ENCODE peak calls at places on chromosomes 4 and X, in five cellular contexts. S, G, Y, T and W are unnamed samples. For H3K36me3, the result is how much of the 10 kb centered on the place peaks cover.

GRCh38 chr4:7218686-7219085 is 26.3 kb downstream of the SORCS2 start:
- DNase-seq in T (no peak), G (no peak), Y (no peak), S (no peak), W (no peak)

GRCh38 chr4:8553216-8553615 is 27.0 kb upstream of the GPR78 start:
- DNase-seq in Y (no peak), T (no peak), G (no peak), S (no peak), W (no peak)

GRCh38 chr4:72295966-72296557 is 264.3 kb downstream of the NPFFR2 start:
- DNase-seq in T (peak), Y (no peak), G (no peak), S (no peak), W (no peak)

GRCh38 chr4:148292596-148293175 is 149.5 kb downstream of the NR3C2 start:
- DNase-seq in Y (no peak), G (no peak), S (no peak), T (no peak), W (no peak)

GRCh38 chr4:67160409-67160808 is 384.9 kb downstream of the CENPC start:
- DNase-seq in G (no peak), T (no peak), Y (no peak), S (no peak), W (no peak)

GRCh38 chrX:13778916-13779315 is 38.0 kb downstream of the GPM6B start:
- DNase-seq in G (no peak), T (peak), S (no peak), Y (no peak), W (no peak)

GRCh38 chrX:19852014-19853005 is 35.1 kb downstream of the SH3KBP1 start:
- DNase-seq in G (no peak), S (peak), Y (no peak), T (peak), W (no peak)

GRCh38 chr4:98653890-98654867 is 4.2 kb downstream of the TSPAN5 start:
- DNase-seq in S (peak), G (no peak), T (peak), Y (no peak), W (no peak)

GRCh38 chrX:106613277-106613676 is 1.5 kb downstream of the RADX start:
- DNase-seq in Y (no peak), S (no peak), T (no peak), G (no peak), W (no peak)

GRCh38 chrX:22300130-22300529 is 27.4 kb downstream of the CBLL2 start:
- DNase-seq in S (peak), Y (no peak), T (peak), G (no peak), W (peak)

GRCh38 chr4:8830611-8831200 is 40.9 kb downstream of the HMX1 start:
- DNase-seq in T (no peak), Y (no peak), G (no peak), S (peak), W (peak)

GRCh38 chrX:15505104-15505503 is 4.5 kb downstream of the BMX start:
- DNase-seq in T (no peak), Y (no peak), G (no peak), S (no peak), W (no peak)

GRCh38 chr4:111869339-111869738 is 275.9 kb upstream of the FAM241A start:
- DNase-seq in Y (no peak), T (no peak), S (no peak), G (no peak), W (no peak)

GRCh38 chrX:67614414-67614813 is 70.6 kb downstream of the AR start:
- DNase-seq in Y (no peak), T (peak), G (no peak), S (no peak), W (no peak)

GRCh38 chr4:174214102-174214878 is 69.2 kb downstream of the FBXO8 start:
- DNase-seq in T (no peak), S (no peak), G (no peak), Y (peak), W (no peak)

GRCh38 chr4:106746451-106746850 is 289.7 kb downstream of the DKK2 start:
- DNase-seq in G (no peak), T (peak), S (no peak), Y (no peak), W (no peak)

GRCh38 chr4:15004701-15005301 is 2.5 kb downstream of the CPEB2 start:
- DNase-seq in S (peak), G (peak), T (peak), Y (peak), W (peak)

GRCh38 chrX:152904151-152905080 is 6.5 kb downstream of the ZNF185 start:
- DNase-seq in S (peak), T (peak), G (peak), Y (peak), W (peak)

GRCh38 chrX:72301781-72302180 is 3.9 kb downstream of the CITED1 start:
- DNase-seq in S (no peak), G (no peak), Y (no peak), T (no peak), W (no peak)

GRCh38 chrX:11351375-11352295 is 58.4 kb downstream of the AMELX start:
- DNase-seq in Y (no peak), T (peak), G (no peak), S (peak), W (peak)

GRCh38 chr4:46648088-46648744 is 258.3 kb upstream of the GABRA2 start:
- DNase-seq in T (no peak), Y (no peak), G (no peak), S (no peak), W (no peak)

GRCh38 chrX:135354288-135354687 is 45.0 kb downstream of the ETDC start:
- DNase-seq in Y (no peak), S (no peak), G (no peak), T (no peak), W (no peak)

GRCh38 chrX:134634691-134635090 is 23.6 kb downstream of the PLAC1 start:
- DNase-seq in T (no peak), Y (no peak), S (no peak), G (no peak), W (no peak)

GRCh38 chrX:4570141-4570540 is 856.7 kb upstream of the PRKX start:
- DNase-seq in T (no peak), S (no peak), G (no peak), Y (no peak), W (no peak)

GRCh38 chrX:118497180-118497814 is 1.7 kb downstream of the DOCK11 start:
- DNase-seq in S (no peak), Y (peak), T (no peak), G (no peak), W (no peak)

GRCh38 chr4:101284546-101284945 is 62.8 kb downstream of the PPP3CA start:
- DNase-seq in S (no peak), T (no peak), G (no peak), Y (no peak), W (no peak)

GRCh38 chr4:20532096-20532495 is 168.2 kb upstream of the PACRGL start:
- DNase-seq in G (no peak), S (no peak), T (no peak), Y (no peak), W (no peak)

DNA sequence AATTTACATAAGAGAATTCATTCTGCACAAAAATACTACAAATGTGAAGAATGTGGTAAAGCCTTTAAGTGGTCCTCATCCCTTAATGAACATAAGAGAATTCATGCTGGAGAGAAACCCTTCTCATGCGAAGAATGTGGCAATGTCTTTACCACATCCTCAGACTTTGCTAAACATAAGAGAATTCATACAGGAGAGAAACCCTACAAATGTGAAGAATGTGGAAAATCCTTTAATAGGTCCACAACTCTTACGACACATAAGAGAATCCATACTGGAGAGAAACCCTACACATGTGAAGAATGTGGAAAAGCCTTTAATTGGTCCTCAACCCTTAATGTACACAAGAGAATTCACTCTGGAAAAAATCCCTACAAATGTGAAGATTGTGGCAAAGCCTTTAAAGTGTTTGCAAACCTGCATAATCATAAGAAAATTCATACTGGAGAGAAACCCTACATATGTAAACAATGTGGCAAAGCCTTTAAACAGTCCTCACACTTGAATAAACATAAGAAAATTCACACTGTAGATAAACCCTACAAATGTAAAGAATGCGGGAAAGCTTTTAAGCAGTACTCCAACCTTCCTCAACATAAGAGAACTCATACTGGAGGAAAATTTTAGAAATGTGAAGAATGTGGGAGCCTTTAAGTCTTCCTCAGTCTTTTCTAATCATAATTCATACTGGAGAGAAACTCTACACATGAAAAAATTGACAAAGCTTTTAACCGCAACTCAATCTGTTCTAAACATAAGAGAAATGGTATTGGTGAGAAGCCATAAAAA is 37.4 kb downstream of the ZNF718 start:
- DNase-seq in Y (no peak), T (no peak), G (no peak), S (no peak), W (no peak)
- H3K36me3 ChIP-seq in Y (under half), T (under half), G (under half), S (under half), W (under half)

GRCh38 chr4:117134386-117134785 is 49.0 kb upstream of the TRAM1L1 start:
- DNase-seq in S (no peak), G (no peak), Y (no peak), T (peak), W (no peak)
- H3K36me3 ChIP-seq in S (under half), G (under half), Y (under half), T (under half), W (under half)

GRCh38 chr4:38089961-38090360 is 129.8 kb downstream of the PTTG2 start:
- DNase-seq in T (no peak), Y (no peak), S (no peak), G (no peak), W (no peak)

GRCh38 chr4:38094419-38094818 is 134.2 kb downstream of the PTTG2 start:
- DNase-seq in T (no peak), G (no peak), S (no peak), Y (no peak), W (no peak)

GRCh38 chr4:38090450-38091246 is 130.4 kb downstream of the PTTG2 start:
- DNase-seq in G (no peak), Y (no peak), T (no peak), S (no peak), W (no peak)

GRCh38 chr4:38092701-38093100 is 132.5 kb downstream of the PTTG2 start:
- DNase-seq in T (peak), G (no peak), Y (no peak), S (no peak), W (no peak)

GRCh38 chr4:38091636-38092035 is 131.4 kb downstream of the PTTG2 start:
- DNase-seq in G (no peak), T (no peak), S (no peak), Y (no peak), W (no peak)
- H3K36me3 ChIP-seq in G (under half), T (under half), S (under half), Y (under half), W (under half)

DNA sequence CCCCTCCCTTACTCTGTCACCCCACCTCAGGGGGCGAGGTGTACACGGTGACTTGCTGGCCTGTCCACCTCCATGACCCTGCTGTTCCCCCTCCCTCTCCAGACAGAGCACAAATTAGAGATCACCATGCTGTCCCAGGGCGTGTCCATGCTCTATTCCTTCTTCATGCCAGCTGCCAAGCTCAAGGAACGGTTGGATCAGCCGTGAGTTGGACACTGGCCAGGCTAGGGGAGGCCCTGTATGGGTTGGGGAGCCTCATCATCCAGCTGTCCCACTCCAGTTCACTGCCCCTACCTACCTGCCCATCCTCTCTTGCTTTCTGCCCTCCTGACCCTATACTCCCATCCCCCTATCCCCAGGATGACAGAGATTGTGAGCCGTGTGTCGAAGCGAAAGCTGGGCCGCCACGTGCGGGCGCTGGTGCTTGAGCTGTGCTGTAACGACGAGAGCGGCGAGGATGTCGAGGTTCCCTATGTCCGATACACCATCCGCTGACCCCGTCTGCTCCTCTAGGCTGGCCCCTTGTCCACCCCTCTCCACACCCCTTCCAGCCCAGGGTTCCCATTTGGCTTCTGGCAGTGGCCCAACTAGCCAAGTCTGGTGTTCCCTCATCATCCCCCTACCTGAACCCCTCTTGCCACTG is 3.9 kb upstream of the CDK16 start:
- DNase-seq in S (no peak), T (no peak), G (no peak), Y (no peak), W (no peak)
- H3K36me3 ChIP-seq in S (under half), T (half or more), G (half or more), Y (under half), W (half or more)

GRCh38 chr4:78902313-78902712 is 36.9 kb downstream of the PAQR3 start:
- DNase-seq in Y (no peak), T (no peak), S (no peak), G (no peak), W (no peak)
- H3K36me3 ChIP-seq in Y (under half), T (under half), S (under half), G (under half), W (under half)